ENCODE peak calls at places on chromosomes 13 and 19, in nine cellular contexts. S is ascending aorta, Y is thyroid gland, J is brain microvascular endothelial cell, E is H9, I is fibroblast of mammary gland, F is RWPE1, X is kidney epithelial cell, G is foreskin fibroblast. N is an unnamed sample.

GRCh38 chr13:114234645-114235421 is at the start of gene CDC16:
- DNase-seq in S (peak), Y (peak), J (peak), E (peak), I (peak), F (peak), X (peak), G (peak), N (peak)

GRCh38 chr13:68944272-68944671 is 1163.4 kb upstream of the ATXN8OS start:
- DNase-seq in S (no peak), Y (no peak), J (no peak), E (no peak), I (no peak), F (no peak), X (no peak), G (no peak), N (no peak)

GRCh38 chr19:46606681-46607440 is 5.7 kb downstream of the CALM3 start:
- DNase-seq in S (peak), Y (no peak), J (no peak), E (no peak), I (no peak), F (no peak), X (no peak), G (no peak), N (no peak)

GRCh38 chr13:29605860-29606526 is 10.5 kb upstream of the SLC7A1 start:
- DNase-seq in S (no peak), Y (no peak), J (peak), E (no peak), I (no peak), F (no peak), X (no peak), G (no peak), N (no peak)

GRCh38 chr13:40139896-40140520 is 484.5 kb downstream of the COG6 start:
- DNase-seq in S (no peak), Y (no peak), J (no peak), E (no peak), I (no peak), F (no peak), X (no peak), G (no peak), N (no peak)

GRCh38 chr13:39825886-39826285 is 170.4 kb downstream of the COG6 start:
- DNase-seq in S (no peak), Y (no peak), J (no peak), E (no peak), I (no peak), F (no peak), X (no peak), G (no peak), N (no peak)

GRCh38 chr19:3693030-3693925 is 7.0 kb downstream of the PIP5K1C start:
- DNase-seq in S (no peak), Y (no peak), J (no peak), E (no peak), I (no peak), F (no peak), X (no peak), G (no peak), N (no peak)

GRCh38 chr13:69903081-69903480 is 204.5 kb upstream of the ATXN8OS start:
- DNase-seq in S (no peak), Y (peak), J (no peak), E (no peak), I (no peak), F (no peak), X (no peak), G (no peak), N (no peak)

GRCh38 chr13:105037064-105037463 is 1498.4 kb downstream of the EFNB2 start:
- DNase-seq in S (no peak), Y (no peak), J (peak), E (no peak), I (no peak), F (no peak), X (peak), G (peak), N (no peak)

GRCh38 chr19:53057904-53058579 is 13.5 kb downstream of the ERVV-2 start:
- DNase-seq in S (no peak), Y (peak), J (no peak), E (peak), I (no peak), F (peak), X (no peak), G (peak), N (peak)

GRCh38 chr13:42394361-42395065 is 122.6 kb downstream of the AKAP11 start:
- DNase-seq in S (no peak), Y (no peak), J (no peak), E (no peak), I (no peak), F (no peak), X (no peak), G (no peak), N (no peak)

GRCh38 chr19:12847159-12848139 is 9.1 kb downstream of the MAST1 start:
- DNase-seq in S (peak), Y (peak), J (peak), E (peak), I (peak), F (peak), X (peak), G (peak), N (peak)

GRCh38 chr13:29607465-29607864 is 12.0 kb upstream of the SLC7A1 start:
- DNase-seq in S (no peak), Y (no peak), J (no peak), E (no peak), I (no peak), F (no peak), X (no peak), G (peak), N (no peak)

GRCh38 chr19:57512845-57513244 is 13.1 kb downstream of the ZNF773 start:
- DNase-seq in S (no peak), Y (no peak), J (no peak), E (no peak), I (peak), F (no peak), X (no peak), G (peak), N (peak)

GRCh38 chr13:58542530-58542929 is 911.0 kb downstream of the PCDH17 start:
- DNase-seq in S (no peak), Y (no peak), J (no peak), E (no peak), I (no peak), F (no peak), X (no peak), G (no peak), N (no peak)

GRCh38 chr19:48190288-48191284 is 20.1 kb downstream of the ZSWIM9 start:
- DNase-seq in S (peak), Y (peak), J (peak), E (peak), I (peak), F (peak), X (peak), G (peak), N (peak)

GRCh38 chr19:21135433-21135832 is 6.4 kb upstream of the ZNF431 start:
- DNase-seq in S (no peak), Y (no peak), J (no peak), E (no peak), I (no peak), F (no peak), X (no peak), G (no peak), N (no peak)

GRCh38 chr13:113863511-113864302 is at the start of gene GAS6:
- DNase-seq in S (peak), Y (peak), J (no peak), E (peak), I (no peak), F (peak), X (no peak), G (peak), N (peak)

GRCh38 chr13:41746259-41746658 is 214.7 kb downstream of the VWA8 start:
- DNase-seq in S (no peak), Y (no peak), J (peak), E (no peak), I (peak), F (peak), X (peak), G (peak), N (no peak)

GRCh38 chr13:44389003-44389666 is 15.5 kb downstream of the SERP2 start:
- DNase-seq in S (no peak), Y (no peak), J (no peak), E (no peak), I (no peak), F (no peak), X (no peak), G (no peak), N (no peak)

GRCh38 chr19:58350001-58350801 is 3.1 kb downstream of the A1BG start:
- DNase-seq in S (no peak), Y (no peak), J (no peak), E (no peak), I (no peak), F (no peak), X (no peak), G (no peak), N (no peak)

GRCh38 chr19:48966541-48967345 is 1.6 kb downstream of the FTL start:
- DNase-seq in S (no peak), Y (peak), J (no peak), E (no peak), I (no peak), F (no peak), X (no peak), G (peak), N (no peak)

GRCh38 chr19:16325671-16326400 is 1.2 kb downstream of the KLF2 start:
- DNase-seq in S (no peak), Y (peak), J (no peak), E (peak), I (no peak), F (no peak), X (no peak), G (peak), N (peak)

GRCh38 chr19:13913352-13913751 is 7.4 kb downstream of the CC2D1A start:
- DNase-seq in S (no peak), Y (no peak), J (no peak), E (no peak), I (no peak), F (no peak), X (no peak), G (no peak), N (no peak)

GRCh38 chr19:17777840-17778620 is 16.9 kb upstream of the B3GNT3 start:
- DNase-seq in S (no peak), Y (no peak), J (peak), E (peak), I (peak), F (peak), X (no peak), G (peak), N (peak)

GRCh38 chr13:42925626-42926025 is 66.4 kb downstream of the EPSTI1 start:
- DNase-seq in S (no peak), Y (no peak), J (no peak), E (no peak), I (no peak), F (no peak), X (no peak), G (no peak), N (no peak)

GRCh38 chr19:41868120-41868988 is 8.3 kb downstream of the RPS19 start:
- DNase-seq in S (no peak), Y (peak), J (no peak), E (no peak), I (no peak), F (no peak), X (no peak), G (no peak), N (no peak)

GRCh38 chr19:29277107-29277506 is 64.2 kb upstream of the UQCRFS1 start:
- DNase-seq in S (no peak), Y (no peak), J (no peak), E (peak), I (no peak), F (no peak), X (no peak), G (no peak), N (peak)

GRCh38 chr19:6743714-6744380 is 4.4 kb downstream of the TRIP10 start:
- DNase-seq in S (no peak), Y (no peak), J (no peak), E (no peak), I (peak), F (no peak), X (no peak), G (peak), N (no peak)

GRCh38 chr13:40503966-40504591 is 162.4 kb downstream of the FOXO1 start:
- DNase-seq in S (no peak), Y (peak), J (peak), E (no peak), I (peak), F (peak), X (peak), G (peak), N (no peak)

GRCh38 chr13:66200555-66200954 is 1029.6 kb downstream of the PCDH9 start:
- DNase-seq in S (no peak), Y (no peak), J (peak), E (no peak), I (peak), F (no peak), X (no peak), G (peak), N (no peak)

GRCh38 chr19:45784096-45784495 is 1.8 kb upstream of the DMPK start:
- DNase-seq in S (no peak), Y (no peak), J (no peak), E (peak), I (no peak), F (no peak), X (no peak), G (no peak), N (no peak)

GRCh38 chr13:52779028-52779612 is 39.5 kb upstream of the CNMD start:
- DNase-seq in S (no peak), Y (no peak), J (no peak), E (no peak), I (no peak), F (no peak), X (no peak), G (no peak), N (no peak)

GRCh38 chr13:79492313-79492798 is 11.4 kb downstream of the NDFIP2 start:
- DNase-seq in S (no peak), Y (peak), J (peak), E (peak), I (peak), F (no peak), X (no peak), G (no peak), N (no peak)

GRCh38 chr19:10389863-10390262 is 9.5 kb upstream of the TYK2 start:
- DNase-seq in S (no peak), Y (no peak), J (no peak), E (peak), I (no peak), F (no peak), X (no peak), G (peak), N (no peak)

GRCh38 chr13:83943530-83944279 is 61.4 kb upstream of the SLITRK1 start:
- DNase-seq in S (no peak), Y (no peak), J (no peak), E (no peak), I (no peak), F (no peak), X (no peak), G (no peak), N (no peak)

GRCh38 chr13:50129923-50130685 is 114.9 kb downstream of the KCNRG start:
- DNase-seq in S (peak), Y (no peak), J (no peak), E (peak), I (peak), F (no peak), X (no peak), G (peak), N (peak)

GRCh38 chr13:101611491-101612475 is 159.3 kb downstream of the ITGBL1 start:
- DNase-seq in S (no peak), Y (no peak), J (peak), E (no peak), I (peak), F (no peak), X (no peak), G (peak), N (no peak)

GRCh38 chr19:42122691-42123607 is 9.3 kb downstream of the POU2F2 start:
- DNase-seq in S (no peak), Y (no peak), J (no peak), E (no peak), I (no peak), F (no peak), X (no peak), G (peak), N (no peak)

DNA sequence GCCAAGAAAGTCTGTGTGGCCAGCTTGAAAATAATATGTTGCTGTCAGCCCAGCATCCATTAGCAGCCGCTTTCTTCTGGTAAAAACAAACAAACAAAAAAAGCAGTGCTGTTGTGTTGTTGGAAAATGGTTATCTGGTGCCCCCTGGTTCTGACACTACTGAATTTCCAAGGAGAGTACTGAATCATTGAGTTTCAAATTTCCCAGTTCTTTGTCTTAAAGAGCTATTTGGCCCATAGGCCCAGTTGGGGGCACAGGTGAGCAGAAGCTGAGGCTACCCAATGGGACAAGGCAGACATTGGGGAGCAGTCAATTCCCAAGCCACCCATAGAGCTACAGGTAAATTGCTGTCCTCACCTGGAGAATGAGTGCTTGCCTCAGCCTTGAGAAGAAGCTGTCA is 995.9 kb downstream of the UQCRFS1 start:
- DNase-seq in S (no peak), Y (no peak), J (no peak), E (peak), I (no peak), F (no peak), X (no peak), G (no peak), N (no peak)
- TF ChIP-seq CTCF in S (no peak), Y (no peak), J (no peak), E (peak), I (no peak), F (no peak), X (no peak), G (no peak), N (no peak)

GRCh38 chr13:76820759-76821158 is 65.4 kb downstream of the KCTD12 start:
- DNase-seq in S (peak), Y (peak), J (no peak), E (no peak), I (peak), F (no peak), X (no peak), G (peak), N (no peak)

GRCh38 chr13:76826527-76826926 is 59.7 kb downstream of the KCTD12 start:
- DNase-seq in S (no peak), Y (no peak), J (no peak), E (no peak), I (no peak), F (no peak), X (no peak), G (no peak), N (no peak)

GRCh38 chr13:76823969-76824368 is 62.2 kb downstream of the KCTD12 start:
- DNase-seq in S (no peak), Y (no peak), J (no peak), E (no peak), I (no peak), F (no peak), X (no peak), G (no peak), N (no peak)

GRCh38 chr13:76825415-76825814 is 60.8 kb downstream of the KCTD12 start:
- DNase-seq in S (no peak), Y (no peak), J (peak), E (no peak), I (no peak), F (no peak), X (no peak), G (peak), N (no peak)

DNA sequence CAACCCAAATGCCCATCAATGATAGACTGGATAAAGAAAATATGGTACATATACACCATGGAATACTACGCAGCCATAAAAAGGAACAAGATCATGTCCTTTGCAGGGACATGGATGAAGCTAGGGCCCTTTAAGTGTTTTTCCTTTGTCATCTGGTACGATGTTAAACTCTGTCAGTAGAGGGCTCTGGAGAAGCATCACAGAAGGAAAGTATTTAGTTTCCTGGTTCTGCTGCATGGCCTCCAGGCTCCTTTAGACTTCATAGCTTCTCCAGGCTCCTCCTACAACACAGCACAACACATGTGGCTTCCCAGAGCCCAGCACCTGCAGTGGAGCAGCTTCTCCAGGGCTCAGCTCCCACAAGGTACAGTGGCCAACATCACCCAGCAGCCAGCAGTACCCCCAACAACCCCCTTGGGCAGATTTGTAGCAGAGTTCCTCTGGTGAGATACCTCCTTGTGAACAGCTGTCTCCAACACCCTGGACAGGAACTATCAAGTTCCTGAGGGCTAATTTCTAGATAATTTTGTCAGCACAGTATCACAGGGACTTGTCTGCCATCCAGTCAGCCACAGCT is 63.4 kb downstream of the KCTD12 start:
- DNase-seq in S (no peak), Y (no peak), J (no peak), E (no peak), I (peak), F (peak), X (no peak), G (peak), N (no peak)
- TF ChIP-seq CTCF in S (peak), Y (no peak), J (peak), E (peak), I (peak), F (no peak), X (peak), G (peak), N (no peak)

GRCh38 chr19:15154002-15154612 is 46.7 kb downstream of the NOTCH3 start:
- DNase-seq in S (no peak), Y (peak), J (peak), E (peak), I (peak), F (peak), X (no peak), G (peak), N (peak)
- TF ChIP-seq CTCF in S (peak), Y (no peak), J (peak), E (peak), I (peak), F (peak), X (peak), G (peak), N (peak)

DNA sequence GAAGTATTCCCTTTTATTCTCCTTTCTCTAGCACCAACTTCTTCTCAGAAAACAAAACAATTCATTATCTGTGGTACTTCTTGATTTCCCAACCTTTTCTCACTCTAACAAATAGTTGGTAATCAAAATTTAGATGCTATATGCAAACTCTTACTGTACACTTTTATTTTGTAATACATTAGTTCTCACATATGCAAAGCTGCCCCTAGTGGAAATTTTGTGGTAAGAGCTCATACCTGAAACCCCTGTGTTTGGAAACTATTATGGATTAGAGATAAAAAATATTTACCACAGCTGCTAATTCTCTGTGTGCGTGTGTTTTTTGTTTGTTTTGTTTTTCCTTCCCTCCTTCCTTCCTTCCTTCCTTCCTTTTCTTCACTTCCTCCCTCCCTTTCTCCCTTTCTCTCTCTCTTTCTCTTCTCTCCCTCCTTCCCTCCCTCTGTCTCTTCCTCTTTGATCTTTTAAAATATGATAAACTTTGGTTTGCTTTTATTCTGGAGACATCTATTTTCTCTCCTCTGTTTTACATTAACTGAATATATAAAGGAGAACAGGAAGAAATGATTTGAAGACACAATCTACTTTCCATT is 537.4 kb downstream of the SLITRK6 start:
- DNase-seq in S (no peak), Y (no peak), J (no peak), E (no peak), I (peak), F (peak), X (no peak), G (peak), N (no peak)
- TF ChIP-seq CTCF in S (no peak), Y (peak), J (peak), E (peak), I (peak), F (peak), X (peak), G (peak), N (peak)